ENCODE peak calls at places on chromosomes 6 and 20, in eight cellular contexts. K is C1 segment of cervical spinal cord; M is cardiac fibroblast; R is psoas muscle; S is ureter; P is GM23248; F is left cardiac atrium; O is naive thymus-derived CD4-positive, alpha-beta T cell. U is an unnamed sample.

GRCh38 chr6:166078294-166078693 is 89.4 kb downstream of the TBXT start:
- DNase-seq in R (no peak), K (no peak), O (no peak), P (peak), F (no peak), S (no peak), M (peak), U (no peak)

GRCh38 chr6:26258199-26258977 is 106.6 kb upstream of the BTN3A2 start:
- DNase-seq in S (no peak), R (no peak), M (no peak), O (no peak), K (no peak), P (no peak), F (no peak), U (no peak)

GRCh38 chr20:4297141-4297826 is 281.9 kb upstream of the RNF24 start:
- DNase-seq in F (peak), R (no peak), O (no peak), P (peak), K (no peak), M (no peak), S (peak), U (no peak)

GRCh38 chr6:118017301-118017854 is 110.3 kb downstream of the SLC35F1 start:
- DNase-seq in S (no peak), K (no peak), P (no peak), M (no peak), F (no peak), R (no peak), O (no peak), U (no peak)

GRCh38 chr6:15879372-15880261 is 216.8 kb upstream of the DTNBP1 start:
- DNase-seq in F (peak), S (peak), M (peak), R (peak), P (peak), O (no peak), K (no peak), U (peak)

GRCh38 chr6:159729598-159729997 is 2.3 kb downstream of the WTAP start:
- DNase-seq in R (peak), M (peak), O (no peak), K (no peak), S (no peak), P (peak), F (no peak), U (no peak)

GRCh38 chr6:44133003-44133931 is 5.9 kb downstream of the TMEM63B start:
- DNase-seq in S (peak), R (peak), F (peak), P (peak), O (no peak), M (peak), K (peak), U (no peak)

GRCh38 chr6:26223677-26224546 is 136.7 kb downstream of the HFE start:
- DNase-seq in M (peak), P (peak), K (peak), R (peak), F (peak), S (peak), O (no peak), U (peak)

GRCh38 chr20:49415005-49415663 is 67.3 kb downstream of the KCNB1 start:
- DNase-seq in S (no peak), F (no peak), K (no peak), M (no peak), O (no peak), P (no peak), R (no peak), U (no peak)

GRCh38 chr6:131027326-131027725 is 35.7 kb downstream of the EPB41L2 start:
- DNase-seq in K (no peak), O (no peak), P (no peak), R (no peak), F (no peak), S (no peak), M (no peak), U (no peak)

GRCh38 chr6:7909323-7910276 is 988 bp downstream of the TXNDC5 start:
- DNase-seq in R (peak), O (peak), K (peak), S (peak), M (peak), F (peak), P (peak), U (no peak)

GRCh38 chr6:35972471-35972985 is 51.6 kb upstream of the SRPK1 start:
- DNase-seq in O (no peak), F (no peak), S (no peak), R (no peak), P (no peak), K (no peak), M (peak), U (no peak)

GRCh38 chr20:45545754-45546453 is 1.3 kb downstream of the EPPIN start:
- DNase-seq in M (peak), O (no peak), P (peak), F (no peak), K (no peak), S (no peak), R (no peak), U (no peak)

GRCh38 chr6:53484409-53485280 is 60.3 kb downstream of the GCLC start:
- DNase-seq in P (peak), M (peak), K (peak), R (no peak), O (peak), S (peak), F (peak), U (peak)

GRCh38 chr6:163355471-163355991 is 59.0 kb upstream of the QKI start:
- DNase-seq in R (peak), S (no peak), P (peak), F (peak), M (peak), K (peak), O (no peak), U (no peak)

GRCh38 chr6:157762636-157763035 is 60.4 kb upstream of the SNX9 start:
- DNase-seq in P (peak), K (no peak), M (no peak), O (no peak), S (no peak), F (no peak), R (no peak), U (no peak)